ENCODE peak calls at places on chromosome 9, in eight cellular contexts. P, Y, S, B, E, X, V and Z are unnamed samples.

GRCh38 chr9:109440797-109441287 is 57.3 kb downstream of the PTPN3 start:
- DNase-seq in E (peak), B (peak), P (peak), S (peak), X (peak), V (peak), Y (no peak), Z (no peak)

GRCh38 chr9:8800196-8800595 is 1000.6 kb upstream of the DMAC1 start:
- DNase-seq in S (no peak), B (no peak), Y (no peak), V (no peak), E (no peak), P (no peak), X (no peak), Z (no peak)

GRCh38 chr9:128992995-128993394 is 35.1 kb downstream of the SH3GLB2 start:
- DNase-seq in V (no peak), S (no peak), P (peak), Y (no peak), X (no peak), B (no peak), E (no peak), Z (no peak)

GRCh38 chr9:35618854-35619799 is 914 bp upstream of the CD72 start:
- DNase-seq in S (no peak), P (peak), E (no peak), B (no peak), X (no peak), Y (no peak), V (no peak), Z (no peak)

GRCh38 chr9:121778252-121779225 is 127.1 kb downstream of the DAB2IP start:
- DNase-seq in B (no peak), Y (no peak), P (no peak), S (no peak), V (no peak), E (peak), X (no peak), Z (no peak)

GRCh38 chr9:71587576-71588362 is 180.5 kb downstream of the CEMIP2 start:
- DNase-seq in P (no peak), S (no peak), Y (no peak), X (no peak), B (no peak), V (no peak), E (no peak), Z (no peak)

GRCh38 chr9:70257991-70258691 is 637 bp upstream of the SMC5 start:
- DNase-seq in V (peak), Y (peak), X (peak), B (no peak), E (peak), P (no peak), S (peak), Z (no peak)

GRCh38 chr9:129174102-129174723 is 3.8 kb downstream of the IER5L start:
- DNase-seq in Y (peak), P (peak), B (peak), E (peak), S (peak), V (peak), X (peak), Z (no peak)

GRCh38 chr9:111178361-111179043 is 140.2 kb upstream of the LPAR1 start:
- DNase-seq in X (no peak), P (no peak), V (no peak), S (no peak), Y (no peak), B (no peak), E (no peak), Z (no peak)

GRCh38 chr9:98057095-98057799 is 715 bp downstream of the NANS start:
- DNase-seq in Y (no peak), X (no peak), V (no peak), S (peak), B (no peak), P (no peak), E (no peak), Z (no peak)

GRCh38 chr9:127644943-127645342 is 32.9 kb downstream of the STXBP1 start:
- DNase-seq in Y (no peak), B (no peak), S (no peak), X (no peak), P (no peak), V (no peak), E (no peak), Z (no peak)

GRCh38 chr9:123894822-123895221 is 35.1 kb downstream of the DENND1A start:
- DNase-seq in S (no peak), X (no peak), V (no peak), Y (no peak), P (peak), B (no peak), E (no peak), Z (no peak)

GRCh38 chr9:4137755-4138154 is 162.1 kb downstream of the GLIS3 start:
- DNase-seq in V (no peak), B (no peak), P (no peak), E (no peak), X (no peak), S (no peak), Y (no peak), Z (no peak)

GRCh38 chr9:83154821-83155220 is 91.9 kb upstream of the RASEF start:
- DNase-seq in Y (no peak), B (no peak), V (no peak), X (no peak), E (no peak), S (no peak), P (no peak), Z (no peak)

GRCh38 chr9:38026021-38026809 is 42.8 kb downstream of the SHB start:
- DNase-seq in X (no peak), B (no peak), Y (peak), S (peak), E (peak), V (no peak), P (no peak), Z (no peak)

GRCh38 chr9:99189186-99189585 is 32.6 kb downstream of the ALG2 start:
- DNase-seq in P (no peak), S (no peak), E (no peak), X (no peak), V (no peak), B (no peak), Y (no peak), Z (no peak)

GRCh38 chr9:83920469-83920941 is 727 bp downstream of the KIF27 start:
- DNase-seq in V (peak), Y (peak), X (peak), E (peak), P (no peak), S (no peak), B (no peak), Z (no peak)

GRCh38 chr9:34994429-34995287 is 5.1 kb downstream of the DNAJB5 start:
- DNase-seq in Y (no peak), B (peak), V (peak), X (no peak), S (peak), P (no peak), E (peak), Z (peak)

GRCh38 chr9:20479419-20480155 is 142.7 kb downstream of the MLLT3 start:
- DNase-seq in V (no peak), B (no peak), Y (no peak), P (peak), S (no peak), X (no peak), E (no peak), Z (no peak)

GRCh38 chr9:111147021-111147420 is 108.8 kb upstream of the LPAR1 start:
- DNase-seq in B (no peak), X (no peak), P (no peak), V (no peak), E (no peak), S (no peak), Y (no peak), Z (no peak)

GRCh38 chr9:8806150-8806549 is 1006.6 kb upstream of the DMAC1 start:
- DNase-seq in S (no peak), E (no peak), X (no peak), Y (no peak), V (no peak), P (no peak), B (no peak), Z (no peak)

GRCh38 chr9:37025381-37026084 is 8.5 kb downstream of the PAX5 start:
- DNase-seq in E (no peak), P (no peak), X (no peak), S (no peak), Y (no peak), V (no peak), B (no peak), Z (no peak)

GRCh38 chr9:132348676-132349075 is 6.1 kb downstream of the SETX start:
- DNase-seq in E (no peak), P (no peak), X (no peak), S (no peak), B (no peak), Y (no peak), V (no peak), Z (no peak)

GRCh38 chr9:14525840-14526239 is 167.4 kb downstream of the ZDHHC21 start:
- DNase-seq in S (no peak), Y (no peak), V (no peak), P (no peak), E (no peak), B (no peak), X (no peak), Z (no peak)

DNA sequence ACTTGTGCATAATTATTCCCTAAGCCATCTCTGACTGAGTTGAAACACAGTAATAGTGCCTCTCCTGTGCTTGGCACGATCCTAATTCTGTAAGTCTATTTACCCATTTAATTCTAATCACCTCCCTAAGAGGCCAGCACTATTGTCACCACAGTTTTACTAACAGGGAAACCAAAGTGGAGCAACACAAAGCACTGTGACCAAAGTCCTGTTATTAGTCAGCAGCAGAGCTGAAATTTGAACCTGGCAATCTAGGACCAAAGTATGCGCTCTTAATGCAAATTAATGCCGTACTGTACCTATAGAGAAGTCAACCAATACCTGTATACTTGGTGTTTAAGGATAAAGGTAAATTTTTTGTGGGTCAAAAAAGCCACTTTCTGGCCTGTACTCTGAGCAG is 77.1 kb upstream of the CNTLN start:
- DNase-seq in V (no peak), E (no peak), X (no peak), S (no peak), P (no peak), B (no peak), Y (no peak), Z (no peak)
- TF ChIP-seq POLR2AphosphoS5 in V (no peak), E (no peak), X (no peak), S (no peak), P (no peak), B (no peak), Y (no peak), Z (no peak)

DNA sequence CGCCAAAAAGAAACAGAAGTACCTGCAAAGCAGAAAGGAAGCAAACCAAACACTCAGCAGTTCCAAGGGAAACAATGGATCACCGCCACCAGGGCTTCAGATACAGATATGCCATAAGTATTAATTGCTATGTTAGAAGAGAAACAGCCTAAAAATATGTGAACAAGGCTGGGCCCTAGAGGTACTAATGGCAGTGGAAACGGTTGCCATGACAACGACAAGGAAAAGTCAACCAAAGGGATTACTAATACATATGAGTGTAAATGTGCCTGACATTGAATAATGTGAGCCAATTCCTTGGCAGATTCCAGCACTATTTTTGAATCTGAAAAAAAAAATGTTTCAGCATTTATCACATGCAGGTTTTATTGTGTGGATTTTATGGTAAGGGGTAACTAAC is 75.0 kb downstream of the CAVIN4 start:
- DNase-seq in P (no peak), V (no peak), S (no peak), B (no peak), X (no peak), Y (no peak), E (no peak), Z (no peak)
- TF ChIP-seq POLR2AphosphoS5 in P (no peak), V (no peak), S (no peak), B (no peak), X (no peak), Y (no peak), E (no peak), Z (no peak)

DNA sequence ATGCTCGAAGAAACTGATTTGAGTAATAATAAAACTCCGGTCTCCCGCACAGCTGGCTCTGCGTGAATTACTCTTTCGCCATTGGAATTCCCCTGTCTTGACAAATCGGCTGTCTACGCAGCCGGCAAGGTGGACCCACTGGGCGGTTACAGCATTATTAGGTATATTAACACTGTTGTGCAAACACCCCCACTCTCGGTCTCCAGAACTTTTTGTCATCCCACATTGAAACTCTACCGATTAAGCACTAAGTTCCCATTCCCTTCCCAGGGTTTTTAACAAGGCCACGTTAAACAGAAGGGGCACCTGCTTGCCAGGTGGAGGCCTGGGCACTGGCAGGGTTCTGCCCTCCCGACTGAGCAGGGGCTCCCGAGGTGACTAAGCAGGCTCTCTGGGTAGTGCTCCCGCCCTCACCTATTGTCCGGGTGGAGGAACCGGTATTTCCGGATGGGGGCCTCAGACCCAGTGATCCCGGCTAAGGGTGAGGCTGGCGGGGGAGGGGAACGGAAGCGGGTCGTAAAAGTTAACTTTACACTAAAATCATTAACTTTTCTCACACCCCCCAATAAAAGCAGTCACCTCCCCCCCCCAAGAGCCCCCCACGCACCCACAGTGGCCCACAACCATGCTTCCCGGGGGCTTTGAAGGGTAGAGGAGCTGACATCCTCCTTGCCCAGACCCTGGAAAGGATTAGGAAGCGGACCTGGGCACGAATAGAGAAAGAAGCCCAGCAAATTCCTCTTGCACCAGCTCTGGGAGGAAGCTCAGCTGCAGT is 53.5 kb upstream of the TJP2 start:
- DNase-seq in Y (no peak), P (no peak), S (no peak), E (no peak), V (peak), X (peak), B (peak), Z (no peak)
- TF ChIP-seq POLR2AphosphoS5 in Y (no peak), P (no peak), S (no peak), E (no peak), V (peak), X (no peak), B (peak), Z (peak)

GRCh38 chr9:134730011-134730760 is 88.6 kb downstream of the COL5A1 start:
- DNase-seq in Y (peak), V (no peak), P (no peak), S (no peak), B (no peak), E (no peak), X (no peak), Z (no peak)
- TF ChIP-seq POLR2AphosphoS5 in Y (no peak), V (no peak), P (no peak), S (no peak), B (no peak), E (no peak), X (no peak), Z (no peak)

DNA sequence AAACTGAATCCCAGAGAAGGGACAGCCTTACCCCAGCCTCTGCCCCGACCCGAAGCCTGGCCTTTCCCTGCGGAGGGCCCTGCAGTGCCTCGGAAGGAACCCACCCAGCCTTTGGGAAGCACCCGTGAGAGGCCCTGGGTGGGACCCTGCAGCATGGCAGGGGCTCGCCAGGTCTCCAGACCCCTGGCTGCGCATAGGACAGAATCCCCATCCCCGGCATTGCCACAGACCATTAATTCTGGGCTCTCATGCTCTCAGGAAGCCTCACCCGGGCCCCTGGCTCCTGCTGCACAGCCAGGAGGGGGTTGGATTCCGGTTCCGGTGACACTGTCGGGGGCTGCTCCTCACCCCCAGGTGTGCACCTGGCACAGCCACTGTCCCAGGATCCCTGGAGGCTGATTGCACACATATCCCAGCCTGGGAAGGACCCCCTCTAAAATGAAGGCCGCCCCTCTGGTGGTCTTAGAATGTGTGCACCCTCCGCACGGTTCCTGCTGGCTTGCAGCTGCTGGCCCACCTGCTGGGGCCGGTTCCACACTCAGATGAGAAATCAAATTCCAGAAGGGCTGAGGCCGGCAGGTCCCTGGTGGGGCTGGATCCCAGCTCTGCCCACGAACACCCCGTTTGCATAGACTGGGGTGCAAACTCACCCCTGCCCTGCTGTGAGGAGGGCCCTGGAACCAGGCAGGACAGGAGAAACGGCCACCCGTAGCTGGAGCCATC is 4.7 kb downstream of the EGFL7 start:
- DNase-seq in Y (no peak), P (no peak), B (no peak), E (no peak), S (no peak), X (no peak), V (no peak), Z (no peak)
- TF ChIP-seq POLR2AphosphoS5 in Y (no peak), P (no peak), B (no peak), E (no peak), S (no peak), X (no peak), V (no peak), Z (no peak)

DNA sequence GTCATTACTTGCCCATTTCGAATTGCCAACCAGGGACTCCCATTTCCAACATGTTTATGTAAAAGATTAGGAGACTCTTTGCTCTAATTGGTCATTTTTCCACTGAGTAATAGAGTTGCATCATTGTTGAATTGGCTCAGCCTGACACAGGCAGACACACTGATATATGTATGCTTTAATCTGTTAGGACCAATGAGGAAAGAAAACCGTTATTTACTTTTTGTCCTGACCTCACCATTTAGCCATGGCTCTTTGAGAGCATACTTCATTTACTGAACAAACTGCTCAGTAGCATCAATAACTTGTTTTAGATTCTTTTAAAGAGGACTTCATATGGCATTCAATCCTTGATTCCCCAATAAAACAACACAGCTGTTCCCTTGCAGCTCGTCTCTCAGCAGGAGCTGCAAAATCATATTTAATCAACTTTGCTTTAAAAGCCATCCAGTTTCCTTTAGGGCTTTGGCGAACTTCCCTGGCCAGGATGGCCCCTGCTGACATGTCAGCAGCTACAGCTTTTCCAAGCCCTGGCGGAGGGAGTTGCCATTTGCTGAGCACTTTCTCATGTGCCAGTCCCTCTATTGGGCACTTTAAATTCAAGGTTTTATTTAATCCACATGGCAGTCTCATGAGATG is 251.5 kb upstream of the TNC start:
- DNase-seq in B (no peak), Y (no peak), X (no peak), V (peak), E (peak), S (no peak), P (no peak), Z (no peak)
- TF ChIP-seq POLR2AphosphoS5 in B (no peak), Y (no peak), X (no peak), V (peak), E (no peak), S (no peak), P (no peak), Z (no peak)